ENCODE peak calls at places on chromosomes 1 and 21, in five cellular contexts. N is mesendoderm, E is neuronal stem cell, I is IMR-90, J is H1. P is an unnamed sample. For H3K36me3, the result is how much of the 10 kb centered on the place peaks cover.

GRCh38 chr1:45953934-45954333 is 150.5 kb downstream of the MAST2 start:
- DNase-seq in N (peak), E (no peak), J (no peak), I (peak), P (peak)

GRCh38 chr1:32208891-32209309 is at the start of gene DCDC2B:
- DNase-seq in I (peak), E (no peak), N (peak), J (no peak), P (peak)

GRCh38 chr1:51624851-51625250 is 8.0 kb downstream of the OSBPL9 start:
- DNase-seq in I (peak), N (no peak), J (no peak), E (no peak), P (peak)

GRCh38 chr1:116033322-116033721 is 57.0 kb downstream of the SLC22A15 start:
- DNase-seq in N (peak), J (no peak), E (peak), I (no peak), P (no peak)

GRCh38 chr1:243730499-243731150 is 119.4 kb downstream of the AKT3 start:
- DNase-seq in I (no peak), N (no peak), E (no peak), J (no peak), P (no peak)

GRCh38 chr1:98749152-98749756 is 87.7 kb downstream of the SNX7 start:
- DNase-seq in J (no peak), N (no peak), I (peak), E (no peak), P (peak)

GRCh38 chr1:9391620-9392019 is 98.9 kb downstream of the SPSB1 start:
- DNase-seq in J (no peak), E (no peak), I (no peak), N (no peak), P (no peak)

GRCh38 chr1:150152182-150152536 is 2.4 kb downstream of the PLEKHO1 start:
- DNase-seq in I (no peak), E (no peak), N (peak), J (no peak), P (peak)

GRCh38 chr1:217089239-217090014 is 366.2 kb upstream of the ESRRG start:
- DNase-seq in N (no peak), I (peak), J (no peak), E (no peak), P (peak)

GRCh38 chr1:107782192-107782845 is 182.7 kb downstream of the VAV3 start:
- DNase-seq in I (peak), N (peak), J (no peak), E (peak), P (peak)

GRCh38 chr1:103371234-103371633 is 154.3 kb upstream of the RNPC3 start:
- DNase-seq in N (no peak), I (peak), E (no peak), J (no peak), P (peak)

GRCh38 chr21:46110499-46111192 is 12.7 kb downstream of the COL6A2 start:
- DNase-seq in I (no peak), J (no peak), N (peak), E (no peak), P (peak)

GRCh38 chr1:21575351-21575942 is 66.2 kb downstream of the ALPL start:
- DNase-seq in I (no peak), J (no peak), N (no peak), E (no peak), P (no peak)

GRCh38 chr1:210796421-210796820 is 337.5 kb downstream of the KCNH1 start:
- DNase-seq in J (no peak), I (no peak), E (no peak), N (no peak), P (no peak)

GRCh38 chr21:29208666-29209059 is 78.2 kb downstream of the MAP3K7CL start:
- DNase-seq in I (peak), N (no peak), J (no peak), E (no peak), P (peak)

GRCh38 chr1:107692580-107693345 is 272.2 kb downstream of the VAV3 start:
- DNase-seq in E (no peak), J (no peak), N (peak), I (no peak), P (no peak)

GRCh38 chr1:105830614-105831146 is 1225.8 kb upstream of the PRMT6 start:
- DNase-seq in N (no peak), J (no peak), I (no peak), E (no peak), P (no peak)

GRCh38 chr1:73887412-73887811 is 310.6 kb downstream of the LRRIQ3 start:
- DNase-seq in E (no peak), J (no peak), I (no peak), N (no peak), P (no peak)

GRCh38 chr1:46755121-46755520 is 36.2 kb upstream of the EFCAB14 start:
- DNase-seq in N (no peak), J (no peak), I (no peak), E (no peak), P (no peak)

GRCh38 chr1:13725714-13726175 is 25.8 kb downstream of the PRDM2 start:
- DNase-seq in J (no peak), N (peak), I (peak), E (no peak), P (peak)

GRCh38 chr1:55555971-55556370 is 340.8 kb upstream of the USP24 start:
- DNase-seq in J (no peak), N (peak), E (no peak), I (no peak), P (no peak)

GRCh38 chr1:156670791-156671190 is 6.4 kb downstream of the NES start:
- DNase-seq in E (no peak), N (no peak), J (no peak), I (no peak), P (no peak)

GRCh38 chr1:156675271-156675708 is 1.9 kb downstream of the NES start:
- DNase-seq in N (no peak), J (no peak), E (no peak), I (no peak), P (no peak)

GRCh38 chr1:156671804-156672203 is 5.4 kb downstream of the NES start:
- DNase-seq in N (no peak), J (no peak), E (no peak), I (no peak), P (no peak)

GRCh38 chr1:156675715-156676311 is 1.4 kb downstream of the NES start:
- DNase-seq in N (peak), E (no peak), J (no peak), I (peak), P (peak)

GRCh38 chr1:156673387-156674121 is 3.7 kb downstream of the NES start:
- DNase-seq in J (peak), I (peak), N (peak), E (peak), P (peak)
- H2BK15ac ChIP-seq in J (peak), I (peak), N (no peak), E (peak), P (peak)

GRCh38 chr1:43878440-43878839 is 55.2 kb upstream of the ARTN start:
- DNase-seq in E (no peak), I (no peak), J (no peak), N (peak), P (no peak)
- H3K4ac ChIP-seq in E (no peak), I (no peak), J (no peak), N (no peak), P (no peak)

GRCh38 chr21:44323591-44323990 is 15.6 kb downstream of the CFAP410 start:
- DNase-seq in I (no peak), E (no peak), J (no peak), N (no peak), P (no peak)

GRCh38 chr21:44322621-44323325 is 16.4 kb downstream of the CFAP410 start:
- DNase-seq in E (no peak), N (no peak), J (no peak), I (no peak), P (no peak)

GRCh38 chr21:44320847-44321246 is 18.3 kb downstream of the CFAP410 start:
- DNase-seq in N (no peak), E (no peak), I (no peak), J (no peak), P (no peak)

GRCh38 chr21:44324106-44324853 is 14.9 kb downstream of the CFAP410 start:
- DNase-seq in N (no peak), E (no peak), J (no peak), I (no peak), P (no peak)

GRCh38 chr21:44321846-44322450 is 17.2 kb downstream of the CFAP410 start:
- DNase-seq in J (no peak), E (no peak), N (no peak), I (no peak), P (no peak)
- H3K36me3 ChIP-seq in J (under half), E (under half), N (under half), I (half or more), P (half or more)

DNA sequence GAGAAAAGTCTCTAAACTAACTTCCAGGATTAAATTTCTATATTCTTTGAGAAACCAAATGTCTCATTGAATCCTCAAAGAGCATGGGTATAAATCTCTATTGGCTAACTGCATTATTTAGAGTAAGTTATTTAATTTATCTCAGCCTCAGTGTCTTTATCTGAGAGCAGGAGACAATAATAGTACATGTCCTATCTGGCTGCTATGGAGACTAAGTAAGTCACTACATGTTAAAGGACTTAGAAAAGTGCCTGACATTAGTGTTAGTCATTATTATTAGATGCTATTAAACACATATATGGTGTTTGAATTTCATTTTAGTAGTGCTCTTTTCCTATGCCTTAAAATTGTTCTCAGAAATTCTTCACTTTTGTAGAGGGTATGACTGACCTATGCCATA is 505.2 kb downstream of the NEGR1 start:
- DNase-seq in J (no peak), I (no peak), N (no peak), E (no peak), P (no peak)
- H2BK15ac ChIP-seq in J (no peak), I (no peak), N (no peak), E (no peak), P (no peak)

DNA sequence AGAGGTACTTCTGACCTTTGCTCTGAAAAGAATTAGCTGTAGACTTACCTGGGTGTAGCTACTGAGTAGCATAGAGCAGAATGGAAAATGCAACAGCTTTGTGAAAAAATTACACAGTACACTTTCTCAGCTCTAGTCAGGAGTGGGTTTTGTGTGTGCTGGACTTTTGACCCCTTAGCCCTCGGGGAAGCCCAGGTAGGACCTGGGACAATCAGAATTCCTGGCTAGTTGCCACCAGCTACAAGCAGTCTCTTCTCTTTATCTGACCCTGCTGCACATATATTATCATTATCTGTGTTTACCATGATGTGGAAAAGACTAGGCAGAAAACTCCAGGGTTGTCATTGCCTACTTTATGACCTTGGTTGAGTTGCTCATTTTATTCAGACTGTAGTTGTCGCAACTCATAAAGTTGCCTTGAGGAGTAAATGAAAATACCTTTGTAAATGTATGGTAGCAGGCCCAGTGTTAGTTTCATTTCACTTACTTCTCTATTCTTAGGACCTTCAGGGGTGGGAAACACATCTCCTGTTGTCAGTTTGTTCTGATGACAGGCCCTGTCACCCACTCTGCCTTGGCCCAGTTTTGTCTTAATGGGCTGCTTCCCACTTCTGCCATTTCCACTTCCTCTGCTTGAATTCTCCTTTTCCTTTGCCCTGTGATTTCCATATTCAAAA is 5.4 kb downstream of the NEK7 start:
- DNase-seq in J (no peak), N (no peak), E (no peak), I (no peak), P (no peak)
- H3K4ac ChIP-seq in J (no peak), N (peak), E (no peak), I (peak), P (no peak)

DNA sequence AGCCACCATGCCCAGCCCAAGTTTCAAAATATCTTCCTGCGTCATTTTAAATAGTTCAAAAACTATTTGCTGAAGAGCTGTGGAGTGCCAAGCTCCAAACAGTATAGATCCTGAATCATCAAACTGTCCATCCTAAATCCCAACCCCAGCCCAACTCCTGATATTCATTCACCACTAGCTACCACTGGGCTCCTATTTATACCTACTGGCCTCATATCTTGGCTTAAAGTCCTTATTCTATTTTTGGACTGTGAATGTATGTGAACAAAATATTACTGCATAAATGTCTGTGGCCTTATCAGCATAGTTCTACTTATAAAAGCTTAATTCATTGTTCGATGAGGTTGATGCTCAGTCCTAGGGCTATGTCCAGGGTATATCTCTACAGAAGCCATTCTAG is 5.2 kb upstream of the SCAMP3 start:
- DNase-seq in N (no peak), J (no peak), I (no peak), E (no peak), P (no peak)
- H3K36me3 ChIP-seq in N (under half), J (half or more), I (half or more), E (half or more), P (half or more)

GRCh38 chr1:162055062-162055461 is 14.4 kb upstream of the NOS1AP start:
- DNase-seq in E (no peak), I (peak), N (no peak), J (no peak), P (peak)
- H2BK15ac ChIP-seq in E (no peak), I (peak), N (no peak), J (no peak), P (no peak)

DNA sequence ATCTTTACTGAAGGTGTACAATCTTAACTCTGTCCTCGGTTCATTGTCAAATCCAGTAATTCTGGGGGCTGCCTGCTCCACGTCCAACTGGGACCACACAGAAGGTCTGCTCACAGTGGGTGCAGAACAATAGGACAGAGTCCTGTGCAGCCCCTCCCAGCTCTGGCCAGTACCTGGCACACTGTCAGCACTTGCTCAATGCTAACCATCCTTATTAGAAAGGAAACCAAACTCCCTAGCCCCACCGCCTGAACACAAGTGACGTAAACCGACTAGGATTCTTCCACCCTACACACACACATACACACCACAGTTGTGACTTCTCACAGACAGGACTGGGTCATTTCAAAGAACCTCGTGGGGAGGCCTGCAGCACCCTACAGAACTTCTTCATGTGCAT is 5.2 kb downstream of the BCAR3 start:
- DNase-seq in J (no peak), I (no peak), N (no peak), E (no peak), P (no peak)
- H3K4ac ChIP-seq in J (no peak), I (peak), N (no peak), E (no peak), P (no peak)

GRCh38 chr1:33339413-33339812 is 18.5 kb upstream of the A3GALT2 start:
- DNase-seq in E (no peak), N (peak), J (no peak), I (no peak), P (no peak)
- H3K36me3 ChIP-seq in E (under half), N (under half), J (under half), I (under half), P (under half)